ENCODE peak calls at places on chromosomes 11 and 22, in seven cellular contexts. One of them, this sample, is unnamed.

GRCh38 chr22:47647720-47648119 is 885.3 kb downstream of the TBC1D22A start:
- DNase-seq in ovary: no peak
- DNase-seq in HL-60: no peak
- DNase-seq in CD8-positive, alpha-beta T cell: no peak
- DNase-seq in mammary epithelial cell: no peak
- DNase-seq in neuronal stem cell: no peak
- DNase-seq in tibial artery: no peak
- DNase-seq in this sample: no peak

GRCh38 chr11:106389096-106389495 is 311.6 kb downstream of the AASDHPPT start:
- DNase-seq in ovary: no peak
- DNase-seq in HL-60: no peak
- DNase-seq in CD8-positive, alpha-beta T cell: no peak
- DNase-seq in mammary epithelial cell: peak; percentile 50
- DNase-seq in neuronal stem cell: no peak
- DNase-seq in tibial artery: no peak
- DNase-seq in this sample: no peak

GRCh38 chr11:31240340-31240904 is 129.1 kb downstream of the DCDC1 start:
- DNase-seq in ovary: no peak
- DNase-seq in HL-60: peak; percentile 32
- DNase-seq in CD8-positive, alpha-beta T cell: peak; percentile 4
- DNase-seq in mammary epithelial cell: peak; percentile 29
- DNase-seq in neuronal stem cell: peak; percentile 50
- DNase-seq in tibial artery: no peak
- DNase-seq in this sample: no peak

GRCh38 chr11:134539285-134539684 is 127.2 kb upstream of the B3GAT1 start:
- DNase-seq in ovary: no peak
- DNase-seq in HL-60: no peak
- DNase-seq in CD8-positive, alpha-beta T cell: no peak
- DNase-seq in mammary epithelial cell: no peak
- DNase-seq in neuronal stem cell: no peak
- DNase-seq in tibial artery: no peak
- DNase-seq in this sample: no peak

GRCh38 chr11:67564230-67564629 is 19.4 kb upstream of the GSTP1 start:
- DNase-seq in ovary: no peak
- DNase-seq in HL-60: no peak
- DNase-seq in CD8-positive, alpha-beta T cell: no peak
- DNase-seq in mammary epithelial cell: peak; percentile 40
- DNase-seq in neuronal stem cell: no peak
- DNase-seq in tibial artery: no peak
- DNase-seq in this sample: no peak

GRCh38 chr11:69734367-69734766 is 30.5 kb upstream of the FGF19 start:
- DNase-seq in ovary: no peak
- DNase-seq in HL-60: no peak
- DNase-seq in CD8-positive, alpha-beta T cell: no peak
- DNase-seq in mammary epithelial cell: no peak
- DNase-seq in neuronal stem cell: no peak
- DNase-seq in tibial artery: no peak
- DNase-seq in this sample: no peak

GRCh38 chr11:125902927-125903752 is at the start of gene PUS3:
- DNase-seq in ovary: peak; percentile 85
- DNase-seq in HL-60: peak; percentile 90
- DNase-seq in CD8-positive, alpha-beta T cell: peak; percentile 83
- DNase-seq in mammary epithelial cell: peak; percentile 76
- DNase-seq in neuronal stem cell: peak; percentile 66
- DNase-seq in tibial artery: peak; percentile 94
- DNase-seq in this sample: peak; percentile 75

GRCh38 chr22:29641052-29641780 is 37.8 kb downstream of the NF2 start:
- DNase-seq in ovary: no peak
- DNase-seq in HL-60: no peak
- DNase-seq in CD8-positive, alpha-beta T cell: no peak
- DNase-seq in mammary epithelial cell: no peak
- DNase-seq in neuronal stem cell: no peak
- DNase-seq in tibial artery: no peak
- DNase-seq in this sample: no peak

GRCh38 chr11:17865765-17866428 is 131.3 kb downstream of the KCNC1 start:
- DNase-seq in ovary: no peak
- DNase-seq in HL-60: no peak
- DNase-seq in CD8-positive, alpha-beta T cell: no peak
- DNase-seq in mammary epithelial cell: peak; percentile 49
- DNase-seq in neuronal stem cell: no peak
- DNase-seq in tibial artery: no peak
- DNase-seq in this sample: no peak

GRCh38 chr11:114142646-114143045 is 83.1 kb downstream of the ZBTB16 start:
- DNase-seq in ovary: no peak
- DNase-seq in HL-60: no peak
- DNase-seq in CD8-positive, alpha-beta T cell: no peak
- DNase-seq in mammary epithelial cell: no peak
- DNase-seq in neuronal stem cell: no peak
- DNase-seq in tibial artery: no peak
- DNase-seq in this sample: no peak

GRCh38 chr11:67439321-67440228 is 2.1 kb upstream of the PTPRCAP start:
- DNase-seq in ovary: no peak
- DNase-seq in HL-60: peak; percentile 72
- DNase-seq in CD8-positive, alpha-beta T cell: no peak
- DNase-seq in mammary epithelial cell: no peak
- DNase-seq in neuronal stem cell: no peak
- DNase-seq in tibial artery: no peak
- DNase-seq in this sample: no peak

GRCh38 chr22:32050678-32051515 is 7.8 kb downstream of the SLC5A1 start:
- DNase-seq in ovary: no peak
- DNase-seq in HL-60: peak; percentile 76
- DNase-seq in CD8-positive, alpha-beta T cell: peak; percentile 22
- DNase-seq in mammary epithelial cell: peak; percentile 99
- DNase-seq in neuronal stem cell: no peak
- DNase-seq in tibial artery: peak; percentile 38
- DNase-seq in this sample: peak; percentile 42

GRCh38 chr11:79241842-79242241 is 199.0 kb downstream of the TENM4 start:
- DNase-seq in ovary: no peak
- DNase-seq in HL-60: no peak
- DNase-seq in CD8-positive, alpha-beta T cell: no peak
- DNase-seq in mammary epithelial cell: no peak
- DNase-seq in neuronal stem cell: no peak
- DNase-seq in tibial artery: no peak
- DNase-seq in this sample: no peak

GRCh38 chr11:59201376-59201775 is 11.4 kb downstream of the MPEG1 start:
- DNase-seq in ovary: no peak
- DNase-seq in HL-60: no peak
- DNase-seq in CD8-positive, alpha-beta T cell: no peak
- DNase-seq in mammary epithelial cell: no peak
- DNase-seq in neuronal stem cell: no peak
- DNase-seq in tibial artery: no peak
- DNase-seq in this sample: no peak

GRCh38 chr11:101458161-101458560 is 125.6 kb downstream of the TRPC6 start:
- DNase-seq in ovary: no peak
- DNase-seq in HL-60: no peak
- DNase-seq in CD8-positive, alpha-beta T cell: no peak
- DNase-seq in mammary epithelial cell: peak; percentile 28
- DNase-seq in neuronal stem cell: no peak
- DNase-seq in tibial artery: no peak
- DNase-seq in this sample: no peak

GRCh38 chr11:108931168-108931567 is 266.3 kb downstream of the DDX10 start:
- DNase-seq in ovary: no peak
- DNase-seq in HL-60: no peak
- DNase-seq in CD8-positive, alpha-beta T cell: no peak
- DNase-seq in mammary epithelial cell: no peak
- DNase-seq in neuronal stem cell: no peak
- DNase-seq in tibial artery: no peak
- DNase-seq in this sample: no peak

GRCh38 chr11:125532668-125533067 is 36.6 kb upstream of the FEZ1 start:
- DNase-seq in ovary: no peak
- DNase-seq in HL-60: no peak
- DNase-seq in CD8-positive, alpha-beta T cell: no peak
- DNase-seq in mammary epithelial cell: no peak
- DNase-seq in neuronal stem cell: no peak
- DNase-seq in tibial artery: no peak
- DNase-seq in this sample: no peak

GRCh38 chr11:94802501-94802900 is 34.3 kb downstream of the AMOTL1 start:
- DNase-seq in ovary: no peak
- DNase-seq in HL-60: no peak
- DNase-seq in CD8-positive, alpha-beta T cell: no peak
- DNase-seq in mammary epithelial cell: no peak
- DNase-seq in neuronal stem cell: no peak
- DNase-seq in tibial artery: no peak
- DNase-seq in this sample: no peak

GRCh38 chr11:64284962-64285884 is at the start of gene GPR137:
- DNase-seq in ovary: peak; percentile 86
- DNase-seq in HL-60: peak; percentile 84
- DNase-seq in CD8-positive, alpha-beta T cell: peak; percentile 92
- DNase-seq in mammary epithelial cell: peak; percentile 79
- DNase-seq in neuronal stem cell: peak; percentile 82
- DNase-seq in tibial artery: peak; percentile 86
- DNase-seq in this sample: peak; percentile 82

GRCh38 chr11:130118636-130119387 is 40.8 kb upstream of the ST14 start:
- DNase-seq in ovary: no peak
- DNase-seq in HL-60: peak; percentile 29
- DNase-seq in CD8-positive, alpha-beta T cell: peak; percentile 29
- DNase-seq in mammary epithelial cell: no peak
- DNase-seq in neuronal stem cell: no peak
- DNase-seq in tibial artery: no peak
- DNase-seq in this sample: no peak

GRCh38 chr11:72189448-72190250 is 2.3 kb upstream of the FOLR1 start:
- DNase-seq in ovary: no peak
- DNase-seq in HL-60: no peak
- DNase-seq in CD8-positive, alpha-beta T cell: no peak
- DNase-seq in mammary epithelial cell: no peak
- DNase-seq in neuronal stem cell: no peak
- DNase-seq in tibial artery: no peak
- DNase-seq in this sample: no peak

GRCh38 chr22:29480512-29481264 is 670 bp downstream of the NEFH start:
- DNase-seq in ovary: peak; percentile 66
- DNase-seq in HL-60: peak; percentile 80
- DNase-seq in CD8-positive, alpha-beta T cell: peak; percentile 15
- DNase-seq in mammary epithelial cell: peak; percentile 42
- DNase-seq in neuronal stem cell: no peak
- DNase-seq in tibial artery: no peak
- DNase-seq in this sample: peak; percentile 8

GRCh38 chr11:125079151-125079877 is 16.2 kb downstream of the SLC37A2 start:
- DNase-seq in ovary: no peak
- DNase-seq in HL-60: peak; percentile 35
- DNase-seq in CD8-positive, alpha-beta T cell: no peak
- DNase-seq in mammary epithelial cell: no peak
- DNase-seq in neuronal stem cell: no peak
- DNase-seq in tibial artery: no peak
- DNase-seq in this sample: no peak

GRCh38 chr22:49006207-49007012 is 821.3 kb downstream of the BRD1 start:
- DNase-seq in ovary: no peak
- DNase-seq in HL-60: no peak
- DNase-seq in CD8-positive, alpha-beta T cell: no peak
- DNase-seq in mammary epithelial cell: no peak
- DNase-seq in neuronal stem cell: no peak
- DNase-seq in tibial artery: peak; percentile 7
- DNase-seq in this sample: no peak

DNA sequence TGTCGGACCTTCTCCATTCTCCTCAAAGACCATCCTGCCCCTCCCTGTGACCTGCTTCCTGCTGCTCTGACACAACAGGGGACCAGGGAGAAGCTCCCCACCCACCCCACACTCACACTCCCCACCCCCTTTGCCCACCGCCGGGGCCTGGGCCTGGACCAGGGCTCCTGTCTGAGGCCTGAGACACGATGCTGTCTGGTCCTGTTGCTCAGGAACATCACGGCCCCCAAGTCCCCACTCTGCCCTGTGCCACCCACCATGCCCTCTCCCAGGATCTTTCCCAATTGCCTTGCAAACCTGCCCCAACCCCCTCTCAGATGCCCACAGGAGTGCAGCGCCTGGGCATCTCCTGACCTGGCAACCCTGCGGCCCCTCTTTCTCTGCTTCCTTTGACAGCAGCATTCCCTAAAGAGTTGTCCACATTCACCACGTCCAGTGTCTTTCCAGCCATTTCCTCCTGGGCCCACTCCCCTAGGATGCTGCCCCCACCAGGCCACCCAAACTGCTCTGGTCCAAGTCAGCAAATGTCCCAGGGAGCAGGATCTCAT is 10.8 kb downstream of the CSF2RB start:
- DNase-seq in ovary: no peak
- DNase-seq in HL-60: no peak
- DNase-seq in CD8-positive, alpha-beta T cell: no peak
- DNase-seq in mammary epithelial cell: no peak
- DNase-seq in neuronal stem cell: no peak
- DNase-seq in tibial artery: no peak
- DNase-seq in this sample: no peak
- H3K27ac ChIP-seq in ovary: no peak overlapping the region
- H3K27ac ChIP-seq in HL-60: no peak overlapping the region
- H3K27ac ChIP-seq in CD8-positive, alpha-beta T cell: no peak overlapping the region
- H3K27ac ChIP-seq in mammary epithelial cell: no peak overlapping the region
- H3K27ac ChIP-seq in neuronal stem cell: no peak overlapping the region
- H3K27ac ChIP-seq in tibial artery: no peak overlapping the region
- H3K27ac ChIP-seq in this sample: no peak overlapping the region

DNA sequence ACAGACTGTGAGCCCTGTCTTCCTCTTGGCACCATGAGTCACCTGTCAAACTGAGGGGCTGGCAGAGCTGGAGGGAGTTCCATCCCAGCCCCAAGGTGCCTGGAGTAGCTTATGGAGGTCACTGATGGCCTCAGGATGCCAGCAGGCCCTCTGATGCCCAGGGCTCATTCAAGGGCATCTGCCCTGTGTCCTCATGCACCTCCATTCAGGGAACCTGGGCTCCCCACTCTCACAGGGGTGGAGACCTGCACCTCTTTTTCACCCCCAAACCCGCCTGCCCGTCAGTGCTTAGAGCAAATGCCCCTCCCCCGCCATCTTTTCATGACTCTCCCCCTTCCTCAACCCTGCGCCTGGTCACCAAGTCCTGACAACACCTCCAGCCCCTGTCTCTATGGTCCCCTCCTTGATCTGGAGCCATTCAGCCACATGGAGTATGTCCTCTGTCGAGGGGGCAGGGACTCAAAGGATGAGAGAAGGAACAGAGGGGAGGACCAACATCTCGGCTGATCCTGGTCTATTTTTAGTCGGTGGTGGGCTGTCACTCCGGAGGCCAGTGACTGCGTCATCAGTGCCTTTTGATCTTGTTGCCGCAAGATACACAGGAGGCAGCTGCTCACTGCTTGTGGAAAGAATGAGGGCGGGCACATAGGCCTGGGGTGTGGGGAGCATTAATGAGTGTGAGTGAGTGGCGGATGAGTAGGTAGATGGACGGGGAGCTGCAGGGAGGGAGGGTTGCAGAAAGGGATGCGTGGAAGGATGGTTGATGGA is 72.2 kb downstream of the CDKN1C start:
- DNase-seq in ovary: no peak
- DNase-seq in HL-60: no peak
- DNase-seq in CD8-positive, alpha-beta T cell: no peak
- DNase-seq in mammary epithelial cell: no peak
- DNase-seq in neuronal stem cell: no peak
- DNase-seq in tibial artery: no peak
- DNase-seq in this sample: no peak
- H3K27ac ChIP-seq in ovary: peak overlapping the region; percentile 40
- H3K27ac ChIP-seq in HL-60: peak overlapping the region; percentile 43
- H3K27ac ChIP-seq in CD8-positive, alpha-beta T cell: no peak overlapping the region
- H3K27ac ChIP-seq in mammary epithelial cell: no peak overlapping the region
- H3K27ac ChIP-seq in neuronal stem cell: no peak overlapping the region
- H3K27ac ChIP-seq in tibial artery: no peak overlapping the region
- H3K27ac ChIP-seq in this sample: no peak overlapping the region

GRCh38 chr22:35540600-35541253 is at the start of gene RASD2:
- DNase-seq in ovary: no peak
- DNase-seq in HL-60: peak; percentile 38
- DNase-seq in CD8-positive, alpha-beta T cell: peak; percentile 38
- DNase-seq in mammary epithelial cell: peak; percentile 40
- DNase-seq in neuronal stem cell: no peak
- DNase-seq in tibial artery: no peak
- DNase-seq in this sample: no peak
- H3K27ac ChIP-seq in ovary: peak within 1 kb of the TSS; percentile 32
- H3K27ac ChIP-seq in HL-60: no peak within 1 kb of the TSS
- H3K27ac ChIP-seq in CD8-positive, alpha-beta T cell: no peak within 1 kb of the TSS
- H3K27ac ChIP-seq in mammary epithelial cell: no peak within 1 kb of the TSS
- H3K27ac ChIP-seq in neuronal stem cell: no peak within 1 kb of the TSS
- H3K27ac ChIP-seq in tibial artery: peak within 1 kb of the TSS; percentile 79
- H3K27ac ChIP-seq in this sample: no peak within 1 kb of the TSS

GRCh38 chr11:57413681-57414080 is 13.2 kb downstream of the SLC43A3 start:
- DNase-seq in ovary: no peak
- DNase-seq in HL-60: no peak
- DNase-seq in CD8-positive, alpha-beta T cell: no peak
- DNase-seq in mammary epithelial cell: no peak
- DNase-seq in neuronal stem cell: no peak
- DNase-seq in tibial artery: no peak
- DNase-seq in this sample: no peak
- H3K27ac ChIP-seq in ovary: no peak overlapping the region
- H3K27ac ChIP-seq in HL-60: no peak overlapping the region
- H3K27ac ChIP-seq in CD8-positive, alpha-beta T cell: no peak overlapping the region
- H3K27ac ChIP-seq in mammary epithelial cell: no peak overlapping the region
- H3K27ac ChIP-seq in neuronal stem cell: no peak overlapping the region
- H3K27ac ChIP-seq in tibial artery: no peak overlapping the region
- H3K27ac ChIP-seq in this sample: no peak overlapping the region

This sample was measured in effector memory CD4-positive, alpha-beta T cell.